ENCODE peak calls at places on chromosomes 4 and X, in seven cellular contexts. T, E, G, B, V, R and L are unnamed samples.
A peak's percentile ranks its signal among the peaks of the same experiment; 100 is the strongest.

GRCh38 chrX:44747317-44747716 is 96.5 kb upstream of the DUSP21 start:
- DNase-seq in T (no peak), E (no peak), B (no peak), G (no peak), R (no peak), V (no peak), L (no peak)

GRCh38 chr4:2797545-2798305 is 4.8 kb downstream of the SH3BP2 start:
- DNase-seq in T (peak; percentile 23), G (no peak), E (no peak), B (no peak), R (no peak), V (no peak), L (no peak)

GRCh38 chr4:38856046-38856445 is 571 bp downstream of the TLR6 start:
- DNase-seq in B (no peak), R (no peak), V (no peak), T (no peak), G (no peak), E (no peak), L (no peak)

GRCh38 chr4:10183462-10183861 is 66.9 kb upstream of the WDR1 start:
- DNase-seq in E (no peak), R (no peak), G (no peak), T (no peak), V (no peak), B (no peak), L (no peak)

GRCh38 chr4:118865091-118865708 is 23.5 kb upstream of the SYNPO2 start:
- DNase-seq in V (no peak), T (peak; percentile 38), B (peak; percentile 64), R (no peak), E (peak; percentile 53), G (peak; percentile 79), L (peak; percentile 43)

GRCh38 chrX:38890963-38891362 is 89.7 kb downstream of the MID1IP1 start:
- DNase-seq in E (no peak), G (no peak), B (no peak), R (no peak), V (no peak), T (no peak), L (no peak)

GRCh38 chr4:7395635-7396034 is 39.1 kb downstream of the PSAPL1 start:
- DNase-seq in R (no peak), V (no peak), B (no peak), E (no peak), G (no peak), T (no peak), L (no peak)

GRCh38 chrX:120457766-120458180 is 11.3 kb downstream of the LAMP2 start:
- DNase-seq in T (no peak), B (no peak), R (no peak), G (peak; percentile 96), E (peak; percentile 90), V (no peak), L (peak; percentile 38)

GRCh38 chrX:63855896-63856295 is 70.9 kb upstream of the ARHGEF9 start:
- DNase-seq in B (no peak), V (no peak), G (peak; percentile 7), R (no peak), E (peak; percentile 8), T (no peak), L (no peak)

GRCh38 chr4:135281230-135281629 is 1079.6 kb upstream of the PABPC4L start:
- DNase-seq in V (no peak), T (no peak), G (no peak), B (no peak), R (no peak), E (no peak), L (no peak)

GRCh38 chrX:2928127-2928582 is 984 bp downstream of the ARSD start:
- DNase-seq in B (peak; percentile 62), E (peak; percentile 71), R (peak; percentile 85), G (no peak), T (peak; percentile 39), V (no peak), L (peak; percentile 5)

GRCh38 chr4:42630908-42631307 is 26.0 kb downstream of the ATP8A1 start:
- DNase-seq in V (no peak), G (no peak), B (no peak), E (no peak), T (no peak), R (no peak), L (no peak)

GRCh38 chr4:42626629-42627028 is 30.3 kb downstream of the ATP8A1 start:
- DNase-seq in B (no peak), V (no peak), G (no peak), R (no peak), T (no peak), E (no peak), L (no peak)

GRCh38 chr4:42625366-42625765 is 31.5 kb downstream of the ATP8A1 start:
- DNase-seq in V (no peak), R (no peak), G (no peak), T (no peak), B (no peak), E (no peak), L (no peak)

GRCh38 chr4:42628740-42629139 is 28.2 kb downstream of the ATP8A1 start:
- DNase-seq in R (no peak), E (no peak), V (no peak), T (no peak), G (no peak), B (no peak), L (no peak)

DNA sequence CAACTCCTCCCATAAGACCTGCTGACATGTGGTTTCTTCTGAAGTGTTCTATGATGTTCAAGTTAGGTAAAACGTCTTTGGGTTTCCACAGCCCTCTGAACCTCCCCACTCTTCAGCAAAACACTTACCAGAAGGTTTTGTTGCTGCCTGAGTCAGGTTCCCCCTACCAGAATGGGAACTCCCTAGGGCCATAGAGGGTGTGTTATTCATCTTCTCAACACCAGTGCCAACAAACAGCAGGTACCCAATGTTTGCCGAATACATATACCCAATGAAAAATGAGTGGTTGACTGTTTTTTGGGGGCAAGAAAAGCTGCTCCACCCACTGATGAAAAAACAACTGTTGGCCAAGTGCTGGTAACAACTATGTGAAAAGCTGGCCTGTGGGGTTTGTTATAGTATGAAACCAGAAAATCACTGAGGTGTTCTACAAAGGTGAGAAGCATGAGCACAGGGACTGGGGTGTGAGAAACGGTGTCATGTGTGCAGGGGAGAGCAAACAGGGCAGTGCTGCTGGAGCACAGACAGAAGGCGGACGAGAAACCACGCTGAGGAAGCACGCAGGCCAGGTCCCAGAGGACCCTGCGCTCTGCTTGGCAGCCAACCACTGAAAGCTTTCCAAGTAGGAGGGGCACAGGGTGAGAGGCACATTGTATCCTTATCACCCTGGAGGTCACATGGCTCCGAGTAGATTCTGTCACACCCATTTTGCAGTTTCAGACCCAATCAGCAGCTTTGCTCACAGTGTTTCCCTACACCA is 28.8 kb downstream of the ATP8A1 start:
- DNase-seq in R (peak; percentile 79), G (no peak), B (no peak), E (no peak), V (no peak), T (peak; percentile 31), L (no peak)
- H3K4me3 ChIP-seq in R (no peak overlapping the region), G (no peak overlapping the region), B (no peak overlapping the region), E (no peak overlapping the region), V (no peak overlapping the region), T (no peak overlapping the region), L (no peak overlapping the region)

DNA sequence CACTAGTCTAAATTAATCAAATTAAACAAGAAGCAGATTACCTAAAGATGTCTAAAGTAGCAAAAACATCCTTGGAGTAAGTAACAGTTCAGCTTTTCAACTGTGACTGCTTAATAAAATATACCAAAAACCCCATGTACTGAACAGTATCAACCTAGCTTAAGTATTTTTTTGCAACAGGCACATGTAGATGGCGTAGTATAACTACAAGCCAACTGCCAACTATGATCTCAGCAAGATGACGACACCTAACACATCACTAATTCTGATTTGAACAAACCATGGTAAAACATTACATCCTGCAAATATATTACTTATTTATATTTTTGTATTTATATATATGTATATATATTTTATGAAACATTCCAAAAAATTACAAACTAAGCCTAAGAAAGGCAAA is 24.5 kb downstream of the DHX15 start:
- DNase-seq in T (no peak), R (no peak), B (no peak), E (peak; percentile 49), G (peak; percentile 49), V (no peak), L (no peak)
- TF ChIP-seq CTCF in T (no peak), R (no peak), B (no peak), E (no peak), G (peak; percentile 2), V (no peak), L (no peak)

GRCh38 chr4:13524504-13525243 is 19.6 kb downstream of the NKX3-2 start:
- DNase-seq in T (no peak), B (no peak), R (no peak), G (no peak), E (peak; percentile 58), V (peak; percentile 4), L (no peak)

GRCh38 chr4:13521047-13521446 is 23.3 kb downstream of the NKX3-2 start:
- DNase-seq in E (no peak), G (no peak), T (no peak), R (no peak), V (peak; percentile 18), B (no peak), L (no peak)

GRCh38 chr4:13522282-13523104 is 21.8 kb downstream of the NKX3-2 start:
- DNase-seq in E (no peak), T (no peak), G (no peak), B (no peak), R (no peak), V (peak; percentile 4), L (no peak)

GRCh38 chr4:13523591-13524503 is 20.5 kb downstream of the NKX3-2 start:
- DNase-seq in B (no peak), V (peak; percentile 4), T (no peak), G (no peak), R (no peak), E (no peak), L (no peak)

DNA sequence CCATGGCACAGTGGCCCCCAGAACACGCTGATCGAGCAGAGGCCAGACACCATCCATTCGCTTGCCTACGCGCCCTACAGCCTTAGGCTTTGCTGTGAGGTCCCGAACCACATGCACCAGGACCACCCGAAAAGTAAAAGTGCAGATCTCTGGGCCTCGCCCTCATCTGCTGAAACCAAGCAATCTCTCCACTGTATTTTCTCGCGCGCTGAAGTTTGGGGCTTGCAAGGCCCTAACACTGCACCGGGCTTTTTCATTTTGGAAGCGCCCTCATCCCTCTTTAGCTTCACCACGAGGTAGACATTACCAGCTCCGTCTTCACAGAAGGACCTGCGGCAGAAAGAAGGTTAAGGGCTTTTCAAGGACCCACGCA is 21.2 kb downstream of the NKX3-2 start:
- DNase-seq in R (no peak), T (no peak), E (no peak), G (no peak), V (peak; percentile 3), B (no peak), L (no peak)
- H3K4me3 ChIP-seq in R (peak overlapping the region; percentile 34), T (no peak overlapping the region), E (no peak overlapping the region), G (no peak overlapping the region), V (no peak overlapping the region), B (no peak overlapping the region), L (no peak overlapping the region)

GRCh38 chrX:149506349-149506748 is 1.2 kb upstream of the IDS start:
- DNase-seq in E (no peak), R (no peak), G (peak; percentile 59), B (no peak), V (no peak), T (no peak), L (no peak)

GRCh38 chrX:149508467-149508866 is 3.4 kb upstream of the IDS start:
- DNase-seq in V (no peak), B (no peak), T (no peak), E (no peak), R (no peak), G (no peak), L (no peak)

GRCh38 chrX:149504915-149505651 is at the start of gene IDS:
- DNase-seq in B (peak; percentile 83), V (peak; percentile 88), R (peak; percentile 91), E (peak; percentile 74), G (peak; percentile 79), T (peak; percentile 91), L (no peak)

GRCh38 chrX:149505671-149506070 is 565 bp upstream of the IDS start:
- DNase-seq in G (no peak), E (no peak), R (no peak), B (no peak), V (no peak), T (no peak), L (no peak)

GRCh38 chrX:149504226-149504914 is 736 bp downstream of the IDS start:
- DNase-seq in R (no peak), E (no peak), B (no peak), V (peak; percentile 39), T (no peak), G (no peak), L (no peak)
- TF ChIP-seq CTCF in R (no peak), E (no peak), B (peak; percentile 33), V (peak; percentile 57), T (peak; percentile 32), G (peak; percentile 9), L (peak; percentile 22)